ENCODE peak calls at places on chromosomes 3 and 15, in six cellular contexts. One of them, this sample, is unnamed. For H3K27me3, the result is how much of the 10 kb centered on the place peaks cover.

GRCh38 chr15:57296473-57297162 is 79.7 kb upstream of the CGNL1 start:
- DNase-seq in heart left ventricle: no peak
- DNase-seq in HepG2: no peak
- DNase-seq in prostate gland: no peak
- DNase-seq in Peyer's patch: no peak
- DNase-seq in ovary: no peak
- DNase-seq in this sample: no peak

GRCh38 chr3:171358171-171358890 is 101.9 kb downstream of the TNIK start:
- DNase-seq in heart left ventricle: no peak
- DNase-seq in HepG2: no peak
- DNase-seq in prostate gland: no peak
- DNase-seq in Peyer's patch: no peak
- DNase-seq in ovary: no peak
- DNase-seq in this sample: no peak

GRCh38 chr3:28349397-28350000 is 875 bp upstream of the AZI2 start:
- DNase-seq in heart left ventricle: no peak
- DNase-seq in HepG2: no peak
- DNase-seq in prostate gland: no peak
- DNase-seq in Peyer's patch: no peak
- DNase-seq in ovary: no peak
- DNase-seq in this sample: no peak

GRCh38 chr15:76059320-76060097 is at the start of gene TMEM266:
- DNase-seq in heart left ventricle: peak
- DNase-seq in HepG2: no peak
- DNase-seq in prostate gland: peak
- DNase-seq in Peyer's patch: no peak
- DNase-seq in ovary: peak
- DNase-seq in this sample: peak

GRCh38 chr3:17850448-17850847 is 108.0 kb upstream of the TBC1D5 start:
- DNase-seq in heart left ventricle: no peak
- DNase-seq in HepG2: no peak
- DNase-seq in prostate gland: no peak
- DNase-seq in Peyer's patch: no peak
- DNase-seq in ovary: no peak
- DNase-seq in this sample: no peak

GRCh38 chr3:87501076-87501475 is 224.7 kb upstream of the POU1F1 start:
- DNase-seq in heart left ventricle: no peak
- DNase-seq in HepG2: no peak
- DNase-seq in prostate gland: no peak
- DNase-seq in Peyer's patch: no peak
- DNase-seq in ovary: no peak
- DNase-seq in this sample: no peak

GRCh38 chr3:33883538-33884203 is 85.2 kb downstream of the PDCD6IP start:
- DNase-seq in heart left ventricle: no peak
- DNase-seq in HepG2: peak
- DNase-seq in prostate gland: no peak
- DNase-seq in Peyer's patch: no peak
- DNase-seq in ovary: no peak
- DNase-seq in this sample: no peak

GRCh38 chr3:161371441-161372320 is at the start of gene SPTSSB:
- DNase-seq in heart left ventricle: peak
- DNase-seq in HepG2: peak
- DNase-seq in prostate gland: peak
- DNase-seq in Peyer's patch: no peak
- DNase-seq in ovary: no peak
- DNase-seq in this sample: peak

GRCh38 chr15:67578020-67578600 is 35.6 kb downstream of the MAP2K5 start:
- DNase-seq in heart left ventricle: no peak
- DNase-seq in HepG2: no peak
- DNase-seq in prostate gland: no peak
- DNase-seq in Peyer's patch: no peak
- DNase-seq in ovary: no peak
- DNase-seq in this sample: no peak

GRCh38 chr15:29132110-29132420 is 137.6 kb downstream of the NSMCE3 start:
- DNase-seq in heart left ventricle: no peak
- DNase-seq in HepG2: no peak
- DNase-seq in prostate gland: no peak
- DNase-seq in Peyer's patch: no peak
- DNase-seq in ovary: peak
- DNase-seq in this sample: no peak

GRCh38 chr15:68379058-68379758 is 52.8 kb downstream of the ITGA11 start:
- DNase-seq in heart left ventricle: peak
- DNase-seq in HepG2: no peak
- DNase-seq in prostate gland: peak
- DNase-seq in Peyer's patch: no peak
- DNase-seq in ovary: peak
- DNase-seq in this sample: no peak

GRCh38 chr3:140022061-140022781 is 87.2 kb downstream of the CLSTN2 start:
- DNase-seq in heart left ventricle: peak
- DNase-seq in HepG2: no peak
- DNase-seq in prostate gland: no peak
- DNase-seq in Peyer's patch: no peak
- DNase-seq in ovary: peak
- DNase-seq in this sample: peak

GRCh38 chr3:111617406-111617805 is 22.3 kb upstream of the ZBED2 start:
- DNase-seq in heart left ventricle: no peak
- DNase-seq in HepG2: no peak
- DNase-seq in prostate gland: no peak
- DNase-seq in Peyer's patch: no peak
- DNase-seq in ovary: no peak
- DNase-seq in this sample: no peak

GRCh38 chr3:146831657-146832056 is 226.5 kb upstream of the PLSCR5 start:
- DNase-seq in heart left ventricle: no peak
- DNase-seq in HepG2: no peak
- DNase-seq in prostate gland: no peak
- DNase-seq in Peyer's patch: no peak
- DNase-seq in ovary: no peak
- DNase-seq in this sample: no peak

GRCh38 chr15:64772488-64772887 is 2.9 kb downstream of the RBPMS2 start:
- DNase-seq in heart left ventricle: no peak
- DNase-seq in HepG2: no peak
- DNase-seq in prostate gland: no peak
- DNase-seq in Peyer's patch: no peak
- DNase-seq in ovary: no peak
- DNase-seq in this sample: no peak

GRCh38 chr3:37484884-37485559 is 310.6 kb upstream of the LRRFIP2 start:
- DNase-seq in heart left ventricle: no peak
- DNase-seq in HepG2: no peak
- DNase-seq in prostate gland: no peak
- DNase-seq in Peyer's patch: no peak
- DNase-seq in ovary: no peak
- DNase-seq in this sample: peak

GRCh38 chr3:24145981-24146822 is 201.1 kb downstream of the NR1D2 start:
- DNase-seq in heart left ventricle: no peak
- DNase-seq in HepG2: no peak
- DNase-seq in prostate gland: no peak
- DNase-seq in Peyer's patch: no peak
- DNase-seq in ovary: no peak
- DNase-seq in this sample: no peak

GRCh38 chr3:65285956-65286355 is 598.2 kb upstream of the ADAMTS9 start:
- DNase-seq in heart left ventricle: no peak
- DNase-seq in HepG2: no peak
- DNase-seq in prostate gland: no peak
- DNase-seq in Peyer's patch: no peak
- DNase-seq in ovary: no peak
- DNase-seq in this sample: no peak

GRCh38 chr3:15592968-15593367 is 8.4 kb downstream of the HACL1 start:
- DNase-seq in heart left ventricle: no peak
- DNase-seq in HepG2: no peak
- DNase-seq in prostate gland: no peak
- DNase-seq in Peyer's patch: no peak
- DNase-seq in ovary: no peak
- DNase-seq in this sample: no peak

GRCh38 chr15:31230630-31231485 is 95.8 kb upstream of the KLF13 start:
- DNase-seq in heart left ventricle: no peak
- DNase-seq in HepG2: no peak
- DNase-seq in prostate gland: no peak
- DNase-seq in Peyer's patch: peak
- DNase-seq in ovary: no peak
- DNase-seq in this sample: peak

GRCh38 chr3:106401666-106402319 is 533.0 kb upstream of the CBLB start:
- DNase-seq in heart left ventricle: no peak
- DNase-seq in HepG2: no peak
- DNase-seq in prostate gland: no peak
- DNase-seq in Peyer's patch: no peak
- DNase-seq in ovary: no peak
- DNase-seq in this sample: no peak

GRCh38 chr15:56815247-56815646 is 81.9 kb upstream of the ZNF280D start:
- DNase-seq in heart left ventricle: peak
- DNase-seq in HepG2: no peak
- DNase-seq in prostate gland: no peak
- DNase-seq in Peyer's patch: no peak
- DNase-seq in ovary: no peak
- DNase-seq in this sample: no peak

GRCh38 chr3:166510382-166510781 is 673.2 kb upstream of the BCHE start:
- DNase-seq in heart left ventricle: no peak
- DNase-seq in HepG2: no peak
- DNase-seq in prostate gland: no peak
- DNase-seq in Peyer's patch: no peak
- DNase-seq in ovary: no peak
- DNase-seq in this sample: no peak

GRCh38 chr3:69761896-69762789 is 22.9 kb downstream of the MITF start:
- DNase-seq in heart left ventricle: no peak
- DNase-seq in HepG2: no peak
- DNase-seq in prostate gland: no peak
- DNase-seq in Peyer's patch: no peak
- DNase-seq in ovary: no peak
- DNase-seq in this sample: no peak

GRCh38 chr3:11335056-11335608 is 62.9 kb downstream of the ATG7 start:
- DNase-seq in heart left ventricle: no peak
- DNase-seq in HepG2: peak
- DNase-seq in prostate gland: peak
- DNase-seq in Peyer's patch: no peak
- DNase-seq in ovary: no peak
- DNase-seq in this sample: no peak

GRCh38 chr3:103048371-103048722 is 613.5 kb downstream of the ZPLD1 start:
- DNase-seq in heart left ventricle: no peak
- DNase-seq in HepG2: no peak
- DNase-seq in prostate gland: no peak
- DNase-seq in Peyer's patch: no peak
- DNase-seq in ovary: no peak
- DNase-seq in this sample: no peak

GRCh38 chr3:156291269-156292123 is 171.1 kb downstream of the KCNAB1 start:
- DNase-seq in heart left ventricle: no peak
- DNase-seq in HepG2: no peak
- DNase-seq in prostate gland: no peak
- DNase-seq in Peyer's patch: no peak
- DNase-seq in ovary: no peak
- DNase-seq in this sample: peak

GRCh38 chr3:12135029-12135634 is 23.6 kb downstream of the TIMP4 start:
- DNase-seq in heart left ventricle: peak
- DNase-seq in HepG2: peak
- DNase-seq in prostate gland: peak
- DNase-seq in Peyer's patch: peak
- DNase-seq in ovary: peak
- DNase-seq in this sample: peak

GRCh38 chr3:13229291-13229949 is 156.2 kb upstream of the IQSEC1 start:
- DNase-seq in heart left ventricle: no peak
- DNase-seq in HepG2: peak
- DNase-seq in prostate gland: no peak
- DNase-seq in Peyer's patch: no peak
- DNase-seq in ovary: no peak
- DNase-seq in this sample: no peak

GRCh38 chr15:25185156-25185710 is 230.4 kb downstream of the SNRPN start:
- DNase-seq in heart left ventricle: no peak
- DNase-seq in HepG2: no peak
- DNase-seq in prostate gland: no peak
- DNase-seq in Peyer's patch: no peak
- DNase-seq in ovary: no peak
- DNase-seq in this sample: no peak

GRCh38 chr15:45166792-45167630 is 20.8 kb downstream of the SHF start:
- DNase-seq in heart left ventricle: peak
- DNase-seq in HepG2: peak
- DNase-seq in prostate gland: peak
- DNase-seq in Peyer's patch: peak
- DNase-seq in ovary: peak
- DNase-seq in this sample: peak
- TF ChIP-seq POLR2A in heart left ventricle: peak
- TF ChIP-seq POLR2A in HepG2: peak
- TF ChIP-seq POLR2A in prostate gland: peak
- TF ChIP-seq POLR2A in Peyer's patch: peak
- TF ChIP-seq POLR2A in ovary: peak
- TF ChIP-seq POLR2A in this sample: no peak

GRCh38 chr3:154684021-154684420 is 254.0 kb upstream of the GPR149 start:
- DNase-seq in heart left ventricle: no peak
- DNase-seq in HepG2: peak
- DNase-seq in prostate gland: no peak
- DNase-seq in Peyer's patch: no peak
- DNase-seq in ovary: no peak
- DNase-seq in this sample: no peak
- TF ChIP-seq CTCF in heart left ventricle: no peak
- TF ChIP-seq CTCF in HepG2: peak
- TF ChIP-seq CTCF in prostate gland: no peak
- TF ChIP-seq CTCF in Peyer's patch: no peak
- TF ChIP-seq CTCF in ovary: no peak
- TF ChIP-seq CTCF in this sample: no peak

DNA sequence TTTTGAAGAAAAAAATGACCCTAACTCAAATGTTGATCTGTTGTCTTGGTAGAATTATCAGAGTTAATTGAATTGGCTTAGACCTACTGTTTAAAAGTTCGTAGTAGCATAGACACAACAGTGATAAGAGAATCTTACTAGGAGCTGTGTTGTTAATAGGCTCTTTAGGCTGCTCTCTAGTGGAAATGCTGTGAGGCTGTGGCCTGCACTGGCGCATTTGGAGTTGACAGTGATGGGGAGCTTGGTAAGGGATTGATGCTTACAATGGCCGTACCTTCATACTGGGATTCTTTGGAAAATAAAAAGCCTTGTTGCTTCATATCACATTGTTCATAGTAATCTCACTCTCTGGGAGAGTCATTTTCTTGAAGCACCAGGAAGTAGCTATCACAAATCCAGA is 56.4 kb downstream of the CEP63 start:
- DNase-seq in heart left ventricle: no peak
- DNase-seq in HepG2: no peak
- DNase-seq in prostate gland: no peak
- DNase-seq in Peyer's patch: no peak
- DNase-seq in ovary: no peak
- DNase-seq in this sample: no peak
- H3K27me3 ChIP-seq in heart left ventricle: under half
- H3K27me3 ChIP-seq in HepG2: under half
- H3K27me3 ChIP-seq in prostate gland: under half
- H3K27me3 ChIP-seq in Peyer's patch: under half
- H3K27me3 ChIP-seq in ovary: under half
- H3K27me3 ChIP-seq in this sample: under half

GRCh38 chr3:42772670-42773408 is at the start of gene CCDC13:
- DNase-seq in heart left ventricle: peak
- DNase-seq in HepG2: no peak
- DNase-seq in prostate gland: peak
- DNase-seq in Peyer's patch: peak
- DNase-seq in ovary: peak
- DNase-seq in this sample: peak
- TF ChIP-seq POLR2A in heart left ventricle: peak
- TF ChIP-seq POLR2A in HepG2: no peak
- TF ChIP-seq POLR2A in prostate gland: peak
- TF ChIP-seq POLR2A in Peyer's patch: no peak
- TF ChIP-seq POLR2A in ovary: no peak
- TF ChIP-seq POLR2A in this sample: no peak

GRCh38 chr3:184234224-184234623 is 4.8 kb downstream of the VWA5B2 start:
- DNase-seq in heart left ventricle: peak
- DNase-seq in HepG2: peak
- DNase-seq in prostate gland: peak
- DNase-seq in Peyer's patch: no peak
- DNase-seq in ovary: peak
- DNase-seq in this sample: peak
- TF ChIP-seq CTCF in heart left ventricle: no peak
- TF ChIP-seq CTCF in HepG2: no peak
- TF ChIP-seq CTCF in prostate gland: no peak
- TF ChIP-seq CTCF in Peyer's patch: no peak
- TF ChIP-seq CTCF in ovary: no peak
- TF ChIP-seq CTCF in this sample: no peak

GRCh38 chr15:100721758-100722550 is 119.6 kb downstream of the ASB7 start:
- DNase-seq in heart left ventricle: peak
- DNase-seq in HepG2: peak
- DNase-seq in prostate gland: peak
- DNase-seq in Peyer's patch: peak
- DNase-seq in ovary: peak
- DNase-seq in this sample: peak
- H3K27me3 ChIP-seq in heart left ventricle: under half
- H3K27me3 ChIP-seq in HepG2: under half
- H3K27me3 ChIP-seq in prostate gland: under half
- H3K27me3 ChIP-seq in Peyer's patch: under half
- H3K27me3 ChIP-seq in ovary: under half
- H3K27me3 ChIP-seq in this sample: under half